ENCODE peak calls at places on chromosomes 6 and 20, in four cellular contexts. E is tibial artery, W is AG09319, H is glutamatergic neuron. B is an unnamed sample.

GRCh38 chr20:53291548-53291947 is 302.1 kb downstream of the ZNF217 start:
- DNase-seq in E (no peak), W (no peak), H (peak), B (peak)

GRCh38 chr20:44271915-44272663 is 25.0 kb downstream of the GDAP1L1 start:
- DNase-seq in E (no peak), W (no peak), H (peak), B (no peak)

GRCh38 chr6:104161960-104162669 is 697.6 kb downstream of the HACE1 start:
- DNase-seq in E (peak), W (no peak), H (no peak), B (no peak)

GRCh38 chr20:24153101-24154040 is 164.8 kb upstream of the GGTLC1 start:
- DNase-seq in E (no peak), W (no peak), H (peak), B (no peak)

GRCh38 chr6:81950877-81951276 is 198.4 kb upstream of the TENT5A start:
- DNase-seq in E (no peak), W (no peak), H (no peak), B (no peak)

GRCh38 chr20:41577129-41578009 is 40.8 kb downstream of the CHD6 start:
- DNase-seq in E (no peak), W (no peak), H (no peak), B (no peak)

GRCh38 chr20:3406481-3407425 is 716 bp downstream of the DNAAF9 start:
- DNase-seq in E (peak), W (no peak), H (peak), B (peak)

GRCh38 chr6:141169419-141169818 is 963.3 kb upstream of the GJE1 start:
- DNase-seq in E (no peak), W (peak), H (no peak), B (no peak)

GRCh38 chr6:139777202-139777970 is 402.9 kb upstream of the CITED2 start:
- DNase-seq in E (no peak), W (no peak), H (peak), B (no peak)

GRCh38 chr6:45626087-45626891 is 248.6 kb upstream of the SUPT3H start:
- DNase-seq in E (no peak), W (peak), H (no peak), B (no peak)

GRCh38 chr20:58651823-58652605 is 931 bp downstream of the STX16 start:
- DNase-seq in E (no peak), W (peak), H (no peak), B (no peak)

GRCh38 chr20:33798444-33798843 is 12.7 kb upstream of the CHMP4B start:
- DNase-seq in E (no peak), W (no peak), H (no peak), B (no peak)

GRCh38 chr6:157603971-157604370 is 219.1 kb upstream of the SNX9 start:
- DNase-seq in E (peak), W (no peak), H (no peak), B (no peak)

GRCh38 chr6:139490482-139490881 is 116.0 kb upstream of the CITED2 start:
- DNase-seq in E (no peak), W (no peak), H (no peak), B (no peak)

GRCh38 chr6:5175635-5176034 is 85.1 kb downstream of the LYRM4 start:
- DNase-seq in E (no peak), W (no peak), H (no peak), B (no peak)

GRCh38 chr6:11447265-11447664 is 90.3 kb upstream of the TMEM170B start:
- DNase-seq in E (no peak), W (no peak), H (no peak), B (no peak)

GRCh38 chr6:156718647-156719394 is 58.4 kb upstream of the ARID1B start:
- DNase-seq in E (peak), W (no peak), H (no peak), B (no peak)

GRCh38 chr20:24779886-24780285 is 169.2 kb upstream of the CST7 start:
- DNase-seq in E (peak), W (no peak), H (no peak), B (no peak)

GRCh38 chr20:44224651-44225050 is 14.1 kb upstream of the OSER1 start:
- DNase-seq in E (no peak), W (no peak), H (no peak), B (no peak)

GRCh38 chr6:121520337-121521163 is 85.1 kb downstream of the GJA1 start:
- DNase-seq in E (no peak), W (peak), H (no peak), B (no peak)

GRCh38 chr6:167893416-167893815 is 66.7 kb downstream of the AFDN start:
- DNase-seq in E (no peak), W (no peak), H (no peak), B (no peak)

GRCh38 chr6:36120539-36120938 is 9.8 kb upstream of the MAPK13 start:
- DNase-seq in E (no peak), W (no peak), H (no peak), B (no peak)

GRCh38 chr6:26394289-26394688 is 7.8 kb upstream of the BTN3A1 start:
- DNase-seq in E (no peak), W (peak), H (no peak), B (no peak)

GRCh38 chr20:17873410-17874270 is 95.0 kb downstream of the SNX5 start:
- DNase-seq in E (peak), W (peak), H (no peak), B (no peak)

GRCh38 chr6:42766163-42766670 is 15.6 kb upstream of the BICRAL start:
- DNase-seq in E (no peak), W (no peak), H (no peak), B (no peak)

GRCh38 chr6:110491644-110492317 is 15.4 kb upstream of the SLC22A16 start:
- DNase-seq in E (no peak), W (no peak), H (no peak), B (no peak)

GRCh38 chr6:48281217-48281616 is 170.2 kb upstream of the PTCHD4 start:
- DNase-seq in E (no peak), W (no peak), H (no peak), B (no peak)

GRCh38 chr6:133055527-133055966 is 185.6 kb upstream of the EYA4 start:
- DNase-seq in E (no peak), W (no peak), H (no peak), B (no peak)

GRCh38 chr6:144536079-144536478 is 250.9 kb downstream of the UTRN start:
- DNase-seq in E (no peak), W (no peak), H (no peak), B (no peak)

GRCh38 chr6:4906293-4906941 is 97.4 kb downstream of the RPP40 start:
- DNase-seq in E (no peak), W (no peak), H (no peak), B (no peak)

GRCh38 chr6:53918854-53919253 is 124.0 kb downstream of the LRRC1 start:
- DNase-seq in E (no peak), W (no peak), H (no peak), B (no peak)

GRCh38 chr6:105038259-105038658 is 81.4 kb downstream of the LIN28B start:
- DNase-seq in E (no peak), W (no peak), H (peak), B (no peak)

GRCh38 chr6:152637422-152638047 is 373 bp upstream of the SYNE1 start:
- DNase-seq in E (no peak), W (no peak), H (no peak), B (no peak)

GRCh38 chr6:152648090-152648489 is 10.9 kb upstream of the SYNE1 start:
- DNase-seq in E (no peak), W (no peak), H (no peak), B (no peak)

GRCh38 chr6:152636675-152637421 is at the start of gene SYNE1:
- DNase-seq in E (peak), W (no peak), H (peak), B (peak)

DNA sequence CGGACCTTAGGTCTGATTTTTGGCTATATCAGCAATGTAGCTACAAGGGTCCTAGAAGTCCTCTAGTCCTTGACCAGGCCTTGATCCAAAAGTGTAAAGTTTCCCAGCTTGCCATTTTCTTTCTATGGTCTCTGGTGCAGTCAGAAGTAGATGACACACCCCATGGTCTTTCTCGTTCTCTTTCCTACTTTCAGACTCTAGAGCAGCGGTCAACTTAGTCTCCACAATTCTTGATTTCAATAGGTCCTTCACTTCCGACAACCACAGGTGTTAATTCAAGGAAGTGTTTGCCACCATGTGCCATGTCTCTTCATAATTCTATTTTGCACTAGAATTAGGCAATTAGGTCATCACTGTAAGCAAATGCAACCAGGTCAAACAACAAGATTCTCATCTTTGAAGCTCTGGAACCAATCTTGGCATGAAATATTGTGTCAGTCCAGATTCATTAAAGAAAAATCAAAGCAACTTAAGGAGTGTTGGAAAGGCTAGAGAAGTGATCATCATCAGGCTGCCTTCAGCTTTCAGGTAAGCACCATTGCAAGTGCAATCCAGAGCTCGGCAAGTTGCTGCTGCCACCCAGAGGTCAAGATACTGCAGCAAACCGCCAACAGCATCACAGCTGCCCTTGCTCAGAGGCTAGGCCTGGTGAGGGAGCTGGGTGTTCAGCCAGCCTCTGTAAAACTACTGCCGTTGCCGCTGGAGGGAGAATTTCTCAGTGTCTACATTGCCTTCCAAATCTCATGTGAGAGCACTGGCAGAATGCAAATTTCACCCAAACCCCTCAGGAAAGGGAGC is 5.6 kb upstream of the SYNE1 start:
- DNase-seq in E (peak), W (no peak), H (peak), B (peak)
- TF ChIP-seq CTCF in E (no peak), W (peak), H (no peak), B (peak)

DNA sequence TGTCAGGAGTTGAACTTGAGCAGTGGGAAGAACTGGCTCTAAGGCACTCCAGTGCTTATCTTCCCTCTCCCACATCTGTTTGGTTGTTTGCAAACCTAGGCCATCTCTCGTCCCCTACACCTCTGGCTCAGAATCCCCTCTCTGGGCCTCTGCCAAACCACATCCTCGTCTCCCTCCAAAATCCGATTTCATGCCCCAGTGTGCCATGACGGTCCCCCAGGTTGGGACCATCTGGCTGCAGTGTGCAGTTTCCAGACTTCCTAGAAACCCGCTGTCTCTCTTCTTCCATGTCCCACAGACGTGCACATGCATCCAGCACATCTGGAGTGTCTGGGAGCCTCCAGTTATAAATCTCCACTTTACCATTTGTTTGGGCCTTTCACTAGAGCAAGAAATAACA is 316.3 kb downstream of the KIF16B start:
- DNase-seq in E (no peak), W (no peak), H (no peak), B (no peak)
- TF ChIP-seq CTCF in E (no peak), W (no peak), H (no peak), B (no peak)

DNA sequence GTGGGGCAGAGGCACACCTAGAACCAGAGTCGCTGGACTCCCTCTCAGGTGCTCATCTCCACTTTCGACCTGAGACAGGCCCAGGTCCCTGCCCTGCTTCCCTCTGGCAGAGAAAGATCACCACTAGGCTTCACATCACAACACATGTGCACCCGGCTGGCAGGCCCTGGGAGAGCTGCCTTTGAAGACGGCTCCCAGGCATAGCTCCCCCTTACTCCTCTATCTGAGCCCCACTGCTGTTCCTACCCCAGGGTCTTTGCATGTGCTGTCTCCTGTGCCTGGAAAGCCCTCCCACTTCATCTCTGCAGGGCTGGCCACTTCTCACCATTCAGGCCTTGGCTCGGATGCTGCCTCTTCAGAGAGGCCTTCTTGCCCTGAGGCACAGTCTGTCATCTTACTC is 89.2 kb downstream of the NOL4L start:
- DNase-seq in E (no peak), W (no peak), H (peak), B (no peak)
- TF ChIP-seq CTCF in E (no peak), W (no peak), H (no peak), B (no peak)

DNA sequence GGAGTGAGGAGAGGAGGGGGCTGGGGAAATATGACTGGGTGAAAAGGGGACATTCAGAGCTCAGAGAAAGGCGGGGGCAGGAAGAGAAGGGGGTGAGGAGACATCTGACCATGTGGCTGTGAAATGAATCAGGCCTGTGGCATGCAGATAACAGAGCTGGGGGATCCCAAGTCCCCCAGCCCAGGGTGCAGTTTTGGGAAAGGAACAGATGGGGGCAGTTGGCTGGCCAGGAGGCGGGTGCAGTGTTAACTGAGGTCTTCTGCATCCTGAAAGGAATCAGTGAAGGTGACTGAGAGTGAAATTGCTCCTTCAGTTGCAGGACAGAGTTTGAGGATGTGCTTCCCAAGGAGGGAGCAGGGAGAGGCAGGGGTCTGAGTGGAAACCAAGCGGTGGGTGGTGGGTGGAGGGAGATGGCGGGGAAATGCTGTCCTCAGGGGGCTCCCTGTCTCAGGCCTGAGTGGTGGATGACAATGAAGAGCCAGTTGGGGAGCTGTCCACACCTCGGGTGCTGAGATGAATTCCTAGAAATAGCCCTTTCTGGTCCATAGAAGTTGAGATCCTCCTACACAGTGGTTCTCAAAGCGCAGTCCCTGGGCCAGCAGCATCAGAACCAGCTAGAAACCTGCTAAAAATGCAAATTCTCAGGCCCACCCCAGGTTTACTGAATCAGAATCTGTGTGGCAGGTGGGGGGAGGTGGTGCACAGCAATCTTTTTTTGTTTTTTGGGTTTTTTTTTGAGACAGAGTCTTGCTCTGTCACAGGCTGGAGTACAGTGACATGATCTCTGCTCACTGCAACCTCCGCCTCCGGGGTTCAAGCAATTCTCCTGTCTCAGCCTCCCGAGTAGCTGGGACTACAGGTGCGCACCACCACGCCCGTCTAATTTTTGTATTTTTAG is 26.0 kb upstream of the CCDC167 start:
- DNase-seq in E (no peak), W (no peak), H (no peak), B (no peak)
- TF ChIP-seq CTCF in E (no peak), W (no peak), H (no peak), B (no peak)

GRCh38 chr20:63254536-63255384 is 497 bp upstream of the NKAIN4 start:
- DNase-seq in E (no peak), W (no peak), H (peak), B (peak)
- TF ChIP-seq CTCF in E (no peak), W (no peak), H (peak), B (no peak)

GRCh38 chr20:61965606-61966491 is 99.8 kb downstream of the TAF4 start:
- DNase-seq in E (no peak), W (no peak), H (no peak), B (no peak)
- TF ChIP-seq CTCF in E (no peak), W (no peak), H (no peak), B (no peak)

GRCh38 chr6:71887006-71887743 is 825 bp downstream of the RIMS1 start:
- DNase-seq in E (no peak), W (no peak), H (no peak), B (peak)

GRCh38 chr6:71887744-71888115 is 1.4 kb downstream of the RIMS1 start:
- DNase-seq in E (no peak), W (no peak), H (no peak), B (no peak)

GRCh38 chr6:71888720-71889340 is 2.5 kb downstream of the RIMS1 start:
- DNase-seq in E (no peak), W (no peak), H (no peak), B (no peak)

GRCh38 chr6:71889366-71889765 is 3.0 kb downstream of the RIMS1 start:
- DNase-seq in E (no peak), W (no peak), H (no peak), B (no peak)

DNA sequence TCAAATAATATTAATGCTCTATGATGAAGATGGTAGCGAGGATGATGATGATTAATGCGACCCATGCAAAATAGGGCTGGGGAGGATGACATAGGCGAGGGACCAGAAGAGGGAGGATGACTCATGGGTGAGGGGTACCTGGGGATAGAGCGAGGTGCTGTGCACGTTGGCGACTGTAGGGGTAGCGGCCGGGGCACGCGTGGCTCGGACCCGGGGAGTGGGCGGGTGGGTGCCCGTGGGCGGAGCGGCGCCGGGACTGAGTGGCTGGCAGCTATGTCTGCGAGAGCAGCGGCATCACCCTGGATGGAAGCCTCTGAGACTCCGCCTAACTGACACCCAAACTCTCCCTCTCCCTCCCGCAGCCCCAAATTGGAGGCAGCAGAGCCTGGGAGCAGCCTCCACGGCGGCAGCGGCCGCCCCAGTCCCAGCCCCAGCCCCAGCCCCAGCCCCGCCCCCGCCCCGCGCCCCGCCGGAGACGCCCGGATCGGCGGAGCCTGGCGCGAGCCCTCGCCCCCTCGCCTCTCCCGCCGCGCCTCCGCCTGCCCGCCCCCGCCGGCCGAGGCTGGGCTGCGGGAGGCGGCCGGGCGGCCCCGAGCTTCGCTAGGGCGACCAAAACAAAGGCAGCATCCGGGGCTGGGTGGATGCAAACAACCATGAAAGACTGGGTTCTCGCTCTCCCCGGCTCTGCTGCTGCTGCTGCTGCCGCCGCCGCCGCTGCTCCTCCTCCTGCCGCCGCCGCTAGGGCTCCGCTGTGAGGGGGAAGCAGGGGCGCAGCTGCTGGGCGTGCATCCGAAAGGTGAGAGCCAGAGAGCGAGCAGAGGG is at the start of gene RIMS1:
- DNase-seq in E (peak), W (no peak), H (peak), B (peak)
- TF ChIP-seq CTCF in E (peak), W (peak), H (peak), B (peak)

B was measured in neural crest cell.